ENCODE peak calls at places on chromosomes 2 and 18, in five cellular contexts. Y is activated CD8-positive, alpha-beta T cell treated with anti-CD3 and anti-CD28 coated beads for 36 hours; G is GM10248; O is fibroblast of the aortic adventitia; N is Peyer's patch. T is an unnamed sample.
A peak's percentile ranks its signal among the peaks of the same experiment; 100 is the strongest.

GRCh38 chr2:74735544-74735943 is 81.5 kb downstream of the SEMA4F start:
- DNase-seq in Y (no peak), N (no peak), G (no peak), O (no peak), T (no peak)

GRCh38 chr2:166361351-166362153 is 14.2 kb downstream of the SCN9A start:
- DNase-seq in N (no peak), Y (no peak), G (no peak), O (peak; percentile 65), T (no peak)

GRCh38 chr2:26193578-26194231 is 20.8 kb downstream of the GAREM2 start:
- DNase-seq in G (no peak), Y (no peak), N (no peak), O (no peak), T (no peak)

GRCh38 chr2:174246944-174247381 is 1.4 kb downstream of the OLA1 start:
- DNase-seq in G (no peak), Y (no peak), O (no peak), N (no peak), T (no peak)

GRCh38 chr2:126793885-126794613 is 104.6 kb upstream of the TEX51 start:
- DNase-seq in N (peak; percentile 10), Y (no peak), G (no peak), O (no peak), T (no peak)

GRCh38 chr18:2104620-2105462 is 466.5 kb downstream of the METTL4 start:
- DNase-seq in O (peak; percentile 66), N (peak; percentile 20), G (peak; percentile 61), Y (peak; percentile 61), T (peak; percentile 46)

GRCh38 chr18:23032030-23032582 is 99.0 kb downstream of the RBBP8 start:
- DNase-seq in Y (no peak), N (no peak), G (no peak), O (peak; percentile 81), T (no peak)

GRCh38 chr2:195486520-195486919 is 170.5 kb upstream of the SLC39A10 start:
- DNase-seq in G (no peak), Y (no peak), O (no peak), N (no peak), T (no peak)

GRCh38 chr2:17869128-17869527 is 9.3 kb upstream of the KCNS3 start:
- DNase-seq in Y (no peak), O (no peak), N (no peak), G (no peak), T (no peak)

GRCh38 chr2:118865106-118865505 is 17.7 kb upstream of the EN1 start:
- DNase-seq in N (no peak), O (peak; percentile 77), G (peak; percentile 56), Y (peak; percentile 42), T (peak; percentile 56)

GRCh38 chr2:113041871-113042270 is 10.8 kb downstream of the IL36B start:
- DNase-seq in O (no peak), G (no peak), N (no peak), Y (no peak), T (no peak)

GRCh38 chr18:34122724-34123334 is 101.9 kb downstream of the NOL4 start:
- DNase-seq in Y (peak; percentile 26), N (no peak), O (peak; percentile 58), G (peak; percentile 37), T (peak; percentile 26)

GRCh38 chr18:79458917-79459803 is 63.4 kb downstream of the NFATC1 start:
- DNase-seq in N (no peak), Y (no peak), G (no peak), O (no peak), T (no peak)

GRCh38 chr2:235078182-235078581 is 126.4 kb downstream of the SH3BP4 start:
- DNase-seq in N (no peak), G (no peak), O (no peak), Y (no peak), T (no peak)

GRCh38 chr18:12904012-12904516 is 20.0 kb upstream of the PTPN2 start:
- DNase-seq in Y (peak; percentile 77), N (no peak), G (no peak), O (peak; percentile 51), T (no peak)

GRCh38 chr2:64644240-64645013 is 9.3 kb downstream of the SERTAD2 start:
- DNase-seq in O (peak; percentile 80), Y (peak; percentile 82), G (peak; percentile 75), N (peak; percentile 79), T (peak; percentile 80)

GRCh38 chr2:30662268-30663131 is 144.7 kb downstream of the CAPN13 start:
- DNase-seq in G (no peak), Y (no peak), N (no peak), O (peak; percentile 32), T (no peak)

GRCh38 chr2:202035089-202035940 is 1.7 kb downstream of the FZD7 start:
- DNase-seq in Y (peak; percentile 53), N (no peak), O (peak; percentile 66), G (no peak), T (peak; percentile 76)

GRCh38 chr2:174399171-174399570 is 3.6 kb downstream of the SCRN3 start:
- DNase-seq in O (no peak), Y (no peak), G (no peak), N (no peak), T (no peak)

GRCh38 chr2:132670104-132670960 is at the start of gene LYPD1:
- DNase-seq in G (no peak), O (peak; percentile 36), N (no peak), Y (no peak), T (peak; percentile 44)

GRCh38 chr2:238601433-238602222 is 174.9 kb downstream of the ASB1 start:
- DNase-seq in O (peak; percentile 99), N (no peak), Y (no peak), G (no peak), T (no peak)

GRCh38 chr2:202963712-202964111 is 51.0 kb upstream of the NBEAL1 start:
- DNase-seq in Y (no peak), O (no peak), G (no peak), N (no peak), T (no peak)

GRCh38 chr2:207600211-207600610 is 25.0 kb downstream of the METTL21A start:
- DNase-seq in G (no peak), O (peak; percentile 19), N (no peak), Y (no peak), T (no peak)

GRCh38 chr18:7457276-7457675 is 109.8 kb upstream of the PTPRM start:
- DNase-seq in O (no peak), G (no peak), Y (no peak), N (no peak), T (no peak)

GRCh38 chr2:240249423-240250149 is 109.1 kb upstream of the OTOS start:
- DNase-seq in G (no peak), Y (no peak), N (no peak), O (no peak), T (no peak)

GRCh38 chr2:232438951-232439757 is 16.8 kb upstream of the ALPI start:
- DNase-seq in Y (no peak), O (peak; percentile 14), N (no peak), G (no peak), T (peak; percentile 65)

GRCh38 chr2:72204782-72205545 is 57.3 kb upstream of the CYP26B1 start:
- DNase-seq in O (peak; percentile 85), Y (no peak), N (no peak), G (no peak), T (no peak)

GRCh38 chr2:63591566-63592175 is 2.9 kb downstream of the MDH1 start:
- DNase-seq in O (no peak), G (no peak), N (no peak), Y (no peak), T (no peak)

GRCh38 chr18:32321826-32322225 is 132.0 kb downstream of the MEP1B start:
- DNase-seq in Y (no peak), N (no peak), O (no peak), G (no peak), T (no peak)

GRCh38 chr18:70074091-70074490 is 126.4 kb upstream of the CD226 start:
- DNase-seq in N (no peak), G (no peak), Y (no peak), O (no peak), T (no peak)

GRCh38 chr2:172336681-172337080 is 90.7 kb upstream of the ITGA6 start:
- DNase-seq in Y (no peak), O (no peak), G (no peak), N (no peak), T (no peak)

GRCh38 chr2:98487806-98488189 is 43.1 kb downstream of the INPP4A start:
- DNase-seq in O (no peak), Y (peak; percentile 78), G (peak; percentile 55), N (peak; percentile 59), T (no peak)

GRCh38 chr2:8517850-8518480 is 163.9 kb upstream of the ID2 start:
- DNase-seq in O (no peak), Y (no peak), N (no peak), G (no peak), T (no peak)

GRCh38 chr2:86274265-86274917 is 63.0 kb downstream of the REEP1 start:
- DNase-seq in N (no peak), G (peak; percentile 62), O (peak; percentile 37), Y (peak; percentile 27), T (no peak)

GRCh38 chr2:201969241-201969937 is 64.3 kb upstream of the FZD7 start:
- DNase-seq in N (no peak), Y (no peak), G (no peak), O (no peak), T (no peak)

GRCh38 chr18:44035554-44035953 is 645.1 kb upstream of the SETBP1 start:
- DNase-seq in G (no peak), N (no peak), O (no peak), Y (no peak), T (no peak)

GRCh38 chr2:150646746-150647145 is 159.3 kb upstream of the RND3 start:
- DNase-seq in N (no peak), Y (no peak), G (no peak), O (no peak), T (no peak)

DNA sequence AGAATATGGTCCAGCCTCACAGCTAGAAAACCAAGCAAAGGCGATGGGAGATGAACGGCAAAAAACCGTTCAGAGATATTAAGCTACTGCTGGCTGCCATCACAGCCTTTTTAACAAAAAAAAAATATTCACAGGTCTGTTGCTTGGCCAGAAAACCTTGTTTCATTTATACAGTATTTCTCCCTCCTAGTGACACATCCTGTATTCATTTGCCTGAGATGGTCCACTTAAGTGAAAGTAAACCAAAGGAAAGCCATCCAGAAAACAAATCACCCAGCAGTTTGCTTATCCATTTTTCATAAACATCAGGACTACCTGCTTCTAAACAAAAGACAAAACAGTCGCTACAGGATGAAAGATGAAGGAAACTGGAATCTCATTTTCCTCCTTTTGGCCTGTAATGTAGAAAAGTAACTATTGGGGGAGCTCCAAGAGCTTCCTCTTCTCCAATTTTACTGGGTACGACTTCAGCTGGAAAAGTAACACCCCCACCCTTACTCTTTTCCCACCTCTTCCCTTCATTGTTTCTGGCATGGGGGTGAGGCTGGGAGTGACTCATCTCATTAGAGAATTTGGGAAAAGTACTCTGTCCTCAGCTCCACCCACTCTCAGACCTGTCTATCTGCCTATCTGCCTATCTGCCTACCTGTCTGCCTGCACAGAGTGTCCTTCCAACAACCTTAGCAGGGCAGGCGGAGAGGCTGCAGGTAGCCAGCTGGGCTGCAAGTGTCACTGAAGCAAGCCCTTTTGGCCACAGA is 93.8 kb downstream of the EPHA4 start:
- DNase-seq in Y (no peak), G (no peak), N (no peak), O (no peak), T (no peak)
- TF ChIP-seq CTCF in Y (no peak), G (no peak), N (no peak), O (no peak), T (no peak)

GRCh38 chr18:76442413-76443171 is 52.5 kb downstream of the ZNF516 start:
- DNase-seq in G (no peak), N (no peak), O (no peak), Y (no peak), T (no peak)
- TF ChIP-seq CTCF in G (no peak), N (no peak), O (no peak), Y (no peak), T (no peak)

GRCh38 chr2:120483355-120483754 is 137.4 kb downstream of the INHBB start:
- DNase-seq in O (no peak), Y (no peak), G (no peak), N (no peak), T (no peak)
- TF ChIP-seq CTCF in O (no peak), Y (no peak), G (no peak), N (no peak), T (no peak)

GRCh38 chr2:124915567-124915966 is 890.5 kb downstream of the CNTNAP5 start:
- DNase-seq in G (no peak), Y (no peak), N (no peak), O (no peak), T (no peak)
- TF ChIP-seq CTCF in G (no peak), Y (no peak), N (no peak), O (no peak), T (no peak)

T was measured in nephron progenitor cell.